ENCODE peak calls at places on chromosome 20, in four cellular contexts. S is GM06990, Q is AG04449, Z is stomach. F is an unnamed sample.

GRCh38 chr20:3720626-3721025 is 8.2 kb upstream of the SIGLEC1 start:
- DNase-seq in S (peak), Q (no peak), Z (no peak), F (peak)

GRCh38 chr20:51089272-51089671 is 66.4 kb upstream of the KCNG1 start:
- DNase-seq in S (no peak), Q (no peak), Z (no peak), F (no peak)

GRCh38 chr20:41631826-41632225 is 13.6 kb upstream of the CHD6 start:
- DNase-seq in S (no peak), Q (no peak), Z (no peak), F (no peak)

GRCh38 chr20:49457444-49457843 is 25.0 kb downstream of the KCNB1 start:
- DNase-seq in S (no peak), Q (no peak), Z (no peak), F (no peak)

GRCh38 chr20:31860431-31861345 is 9.6 kb downstream of the DUSP15 start:
- DNase-seq in S (no peak), Q (no peak), Z (no peak), F (no peak)

GRCh38 chr20:18304618-18305017 is 16.3 kb downstream of the ZNF133 start:
- DNase-seq in S (no peak), Q (no peak), Z (no peak), F (no peak)

GRCh38 chr20:52047811-52048302 is 143.7 kb downstream of the ZFP64 start:
- DNase-seq in S (no peak), Q (no peak), Z (no peak), F (peak)

GRCh38 chr20:35541118-35541782 is 628 bp upstream of the ERGIC3 start:
- DNase-seq in S (no peak), Q (no peak), Z (no peak), F (no peak)

GRCh38 chr20:56628015-56628872 is 862 bp upstream of the TFAP2C start:
- DNase-seq in S (peak), Q (no peak), Z (no peak), F (no peak)

GRCh38 chr20:43191946-43192847 is 2.5 kb upstream of the PTPRT start:
- DNase-seq in S (no peak), Q (no peak), Z (no peak), F (peak)

GRCh38 chr20:54049156-54049555 is 21.2 kb downstream of the BCAS1 start:
- DNase-seq in S (no peak), Q (no peak), Z (no peak), F (no peak)

GRCh38 chr20:56629464-56630085 is 469 bp downstream of the TFAP2C start:
- DNase-seq in S (peak), Q (no peak), Z (no peak), F (no peak)

GRCh38 chr20:44033873-44034272 is 119.2 kb downstream of the TOX2 start:
- DNase-seq in S (no peak), Q (no peak), Z (peak), F (no peak)

GRCh38 chr20:51404297-51405060 is 138.0 kb downstream of the NFATC2 start:
- DNase-seq in S (peak), Q (no peak), Z (peak), F (peak)

GRCh38 chr20:18663932-18664331 is 76.1 kb downstream of the DTD1 start:
- DNase-seq in S (no peak), Q (no peak), Z (no peak), F (no peak)

GRCh38 chr20:37670426-37670825 is 23.4 kb upstream of the CTNNBL1 start:
- DNase-seq in S (no peak), Q (no peak), Z (no peak), F (no peak)

GRCh38 chr20:58697867-58698703 is 5.5 kb downstream of the NPEPL1 start:
- DNase-seq in S (no peak), Q (no peak), Z (no peak), F (no peak)

GRCh38 chr20:48440916-48441315 is 386.9 kb downstream of the PREX1 start:
- DNase-seq in S (no peak), Q (no peak), Z (no peak), F (no peak)

GRCh38 chr20:29409833-29410804 is 1847.3 kb upstream of the DEFB115 start:
- DNase-seq in S (no peak), Q (no peak), Z (no peak), F (no peak)

GRCh38 chr20:51375561-51375960 is 167.0 kb downstream of the NFATC2 start:
- DNase-seq in S (no peak), Q (no peak), Z (no peak), F (no peak)

GRCh38 chr20:11252447-11252846 is 578.6 kb upstream of the JAG1 start:
- DNase-seq in S (no peak), Q (no peak), Z (no peak), F (no peak)

GRCh38 chr20:47727170-47727880 is 58.0 kb downstream of the SULF2 start:
- DNase-seq in S (peak), Q (no peak), Z (peak), F (peak)

GRCh38 chr20:41150664-41151063 is 13.3 kb downstream of the PLCG1 start:
- DNase-seq in S (no peak), Q (no peak), Z (no peak), F (no peak)

GRCh38 chr20:33660035-33660684 is 2.0 kb upstream of the C20orf144 start:
- DNase-seq in S (no peak), Q (no peak), Z (no peak), F (no peak)

GRCh38 chr20:63653041-63653973 is at the start of gene STMN3:
- DNase-seq in S (peak), Q (peak), Z (peak), F (peak)

GRCh38 chr20:63651942-63652191 is 1.4 kb downstream of the STMN3 start:
- DNase-seq in S (no peak), Q (no peak), Z (no peak), F (no peak)

GRCh38 chr20:63655249-63655648 is 2.0 kb upstream of the STMN3 start:
- DNase-seq in S (no peak), Q (no peak), Z (no peak), F (no peak)

GRCh38 chr20:63653974-63654680 is 903 bp upstream of the STMN3 start:
- DNase-seq in S (no peak), Q (no peak), Z (no peak), F (no peak)

DNA sequence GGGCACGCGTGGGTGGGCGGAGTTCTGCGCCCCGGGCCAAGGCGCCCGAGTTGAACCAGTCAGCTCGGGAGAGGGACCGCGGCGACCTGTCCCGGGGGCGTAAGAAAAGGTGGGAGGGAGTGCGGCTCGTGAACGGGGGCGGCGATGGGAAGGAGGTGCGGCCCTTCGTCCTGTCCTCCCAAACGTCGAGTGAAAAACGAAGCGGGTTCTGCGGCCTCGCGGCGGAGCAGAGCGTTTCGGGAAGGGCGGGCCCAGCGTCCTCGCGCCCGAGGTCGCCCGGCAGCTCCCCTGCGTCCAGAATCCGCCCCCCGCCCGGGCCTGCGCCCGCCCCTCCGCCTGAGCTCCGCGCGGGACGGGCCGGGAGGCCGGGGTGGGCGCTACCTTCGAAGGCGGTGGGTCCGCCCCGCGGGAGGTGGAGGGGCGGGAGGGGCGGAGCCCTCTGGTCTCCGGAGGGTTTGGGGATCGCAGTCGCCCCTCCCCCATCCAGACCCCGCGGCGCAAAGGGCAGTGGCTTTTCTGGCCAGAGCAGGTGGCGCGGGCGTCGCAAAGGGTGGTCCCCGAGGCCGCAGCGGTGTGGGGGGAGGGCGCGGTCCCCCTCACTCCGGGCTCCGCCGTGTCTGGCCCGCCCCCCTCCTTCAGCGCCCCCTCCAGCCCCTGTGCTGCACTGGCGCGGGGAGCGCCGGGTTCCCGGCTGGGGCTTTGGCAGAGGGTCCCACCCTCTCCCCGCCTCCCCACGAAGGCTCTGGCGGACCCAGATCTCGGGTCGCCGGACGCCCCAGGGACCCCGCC is 838 bp downstream of the STMN3 start:
- DNase-seq in S (no peak), Q (no peak), Z (no peak), F (no peak)
- TF ChIP-seq CTCF in S (no peak), Q (no peak), Z (no peak), F (no peak)

DNA sequence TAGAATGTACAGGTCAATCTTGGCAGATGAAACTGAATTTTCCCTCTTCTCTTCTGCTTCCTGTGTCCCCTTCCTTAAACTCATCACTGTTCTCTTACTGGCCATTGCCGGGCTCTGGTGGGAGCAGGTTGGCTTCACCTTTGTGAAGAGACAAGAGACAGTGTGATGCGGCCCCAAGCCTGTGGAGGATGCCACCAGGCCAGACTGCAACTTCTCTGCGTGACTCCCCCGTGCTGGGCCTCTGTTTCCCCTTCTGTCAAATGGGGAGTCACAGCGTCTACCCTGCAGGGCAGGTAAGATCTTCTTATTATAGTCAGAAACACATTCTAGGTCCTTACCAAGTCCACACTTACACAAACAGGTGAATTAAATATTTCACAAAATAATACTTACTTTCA is 1.9 kb upstream of the LSM14B start:
- DNase-seq in S (no peak), Q (no peak), Z (no peak), F (no peak)
- H3K4me3 ChIP-seq in S (no peak), Q (no peak), Z (no peak), F (no peak)

DNA sequence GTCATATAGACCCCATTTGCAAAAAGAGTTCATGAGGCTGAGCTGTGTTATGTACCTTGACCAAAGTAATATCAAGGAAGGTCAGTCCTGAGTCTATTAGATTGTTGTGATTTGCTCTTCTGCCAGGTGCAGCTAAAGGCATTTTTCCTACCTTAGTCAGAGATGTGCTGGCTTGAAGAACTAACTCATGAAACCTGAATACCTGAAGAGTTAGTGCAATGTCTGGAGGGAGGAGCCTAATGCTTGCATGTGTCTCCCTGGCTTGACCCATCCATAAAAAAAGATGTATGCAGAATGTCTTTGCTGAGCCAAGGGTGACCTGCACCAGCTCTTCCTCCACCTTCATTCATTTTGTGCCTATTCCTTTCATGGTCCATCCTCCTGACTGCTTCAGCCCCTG is 742.0 kb downstream of the KIF16B start:
- DNase-seq in S (no peak), Q (no peak), Z (no peak), F (no peak)
- TF ChIP-seq CTCF in S (no peak), Q (no peak), Z (no peak), F (no peak)

GRCh38 chr20:63686492-63687321 is 9.7 kb upstream of the TNFRSF6B start:
- DNase-seq in S (no peak), Q (no peak), Z (peak), F (no peak)
- H3K4me3 ChIP-seq in S (no peak), Q (no peak), Z (no peak), F (no peak)

GRCh38 chr20:59824711-59825562 is 108.5 kb downstream of the SYCP2 start:
- DNase-seq in S (no peak), Q (no peak), Z (no peak), F (no peak)
- TF ChIP-seq CTCF in S (peak), Q (no peak), Z (no peak), F (no peak)

F was measured in GM12865.